ENCODE peak calls at places on chromosomes 12 and 14, in eight cellular contexts. One of them, this sample, is unnamed.

GRCh38 chr12:55063291-55063690 is 43.5 kb downstream of the NEUROD4 start:
- DNase-seq in GM12878: no peak
- DNase-seq in adipocyte: no peak
- DNase-seq in PC-3: no peak
- DNase-seq in H9: no peak
- DNase-seq in fibroblast of lung: no peak
- DNase-seq in mammary epithelial cell: no peak
- DNase-seq in GM23248: no peak
- DNase-seq in this sample: no peak

GRCh38 chr12:66467932-66468331 is 165.6 kb downstream of the HELB start:
- DNase-seq in adipocyte: no peak
- DNase-seq in GM12878: no peak
- DNase-seq in GM23248: peak
- DNase-seq in fibroblast of lung: no peak
- DNase-seq in mammary epithelial cell: peak
- DNase-seq in PC-3: no peak
- DNase-seq in H9: no peak
- DNase-seq in this sample: peak

GRCh38 chr12:49637401-49637800 is 14.0 kb downstream of the PRPF40B start:
- DNase-seq in H9: peak
- DNase-seq in GM23248: no peak
- DNase-seq in mammary epithelial cell: no peak
- DNase-seq in adipocyte: no peak
- DNase-seq in fibroblast of lung: no peak
- DNase-seq in GM12878: no peak
- DNase-seq in PC-3: no peak
- DNase-seq in this sample: no peak

GRCh38 chr12:82593143-82593542 is 93.6 kb upstream of the TMTC2 start:
- DNase-seq in H9: no peak
- DNase-seq in GM23248: no peak
- DNase-seq in PC-3: no peak
- DNase-seq in GM12878: peak
- DNase-seq in mammary epithelial cell: no peak
- DNase-seq in adipocyte: no peak
- DNase-seq in fibroblast of lung: no peak
- DNase-seq in this sample: no peak

GRCh38 chr12:30753761-30754382 is 879 bp downstream of the CAPRIN2 start:
- DNase-seq in mammary epithelial cell: peak
- DNase-seq in GM12878: no peak
- DNase-seq in adipocyte: peak
- DNase-seq in PC-3: peak
- DNase-seq in H9: no peak
- DNase-seq in fibroblast of lung: peak
- DNase-seq in GM23248: peak
- DNase-seq in this sample: peak

GRCh38 chr12:50715174-50715573 is 48.7 kb upstream of the ATF1 start:
- DNase-seq in GM12878: no peak
- DNase-seq in GM23248: no peak
- DNase-seq in fibroblast of lung: no peak
- DNase-seq in adipocyte: peak
- DNase-seq in PC-3: no peak
- DNase-seq in H9: no peak
- DNase-seq in mammary epithelial cell: no peak
- DNase-seq in this sample: no peak

GRCh38 chr12:63045020-63045860 is 105.8 kb downstream of the AVPR1A start:
- DNase-seq in PC-3: peak
- DNase-seq in GM23248: peak
- DNase-seq in adipocyte: peak
- DNase-seq in fibroblast of lung: peak
- DNase-seq in GM12878: no peak
- DNase-seq in H9: no peak
- DNase-seq in mammary epithelial cell: peak
- DNase-seq in this sample: no peak

GRCh38 chr14:53004976-53005375 is 54.1 kb upstream of the FERMT2 start:
- DNase-seq in GM23248: peak
- DNase-seq in mammary epithelial cell: no peak
- DNase-seq in H9: no peak
- DNase-seq in fibroblast of lung: peak
- DNase-seq in adipocyte: no peak
- DNase-seq in PC-3: no peak
- DNase-seq in GM12878: no peak
- DNase-seq in this sample: no peak

GRCh38 chr14:35341454-35342159 is 49.4 kb downstream of the PSMA6 start:
- DNase-seq in adipocyte: peak
- DNase-seq in GM12878: no peak
- DNase-seq in GM23248: peak
- DNase-seq in H9: peak
- DNase-seq in mammary epithelial cell: peak
- DNase-seq in PC-3: peak
- DNase-seq in fibroblast of lung: peak
- DNase-seq in this sample: no peak

GRCh38 chr14:49280566-49280965 is 305.6 kb downstream of the RPS29 start:
- DNase-seq in mammary epithelial cell: no peak
- DNase-seq in fibroblast of lung: no peak
- DNase-seq in adipocyte: no peak
- DNase-seq in GM12878: no peak
- DNase-seq in GM23248: no peak
- DNase-seq in H9: no peak
- DNase-seq in PC-3: no peak
- DNase-seq in this sample: no peak

GRCh38 chr12:101992091-101992490 is 69.7 kb downstream of the WASHC3 start:
- DNase-seq in PC-3: no peak
- DNase-seq in H9: no peak
- DNase-seq in fibroblast of lung: peak
- DNase-seq in GM23248: peak
- DNase-seq in GM12878: no peak
- DNase-seq in mammary epithelial cell: no peak
- DNase-seq in adipocyte: peak
- DNase-seq in this sample: no peak

GRCh38 chr14:76672123-76672522 is 89.1 kb upstream of the VASH1 start:
- DNase-seq in GM23248: peak
- DNase-seq in mammary epithelial cell: peak
- DNase-seq in GM12878: no peak
- DNase-seq in H9: no peak
- DNase-seq in PC-3: peak
- DNase-seq in fibroblast of lung: no peak
- DNase-seq in adipocyte: no peak
- DNase-seq in this sample: no peak

GRCh38 chr12:105986779-105987686 is 151.7 kb downstream of the NUAK1 start:
- DNase-seq in GM12878: no peak
- DNase-seq in adipocyte: peak
- DNase-seq in mammary epithelial cell: peak
- DNase-seq in H9: no peak
- DNase-seq in GM23248: peak
- DNase-seq in fibroblast of lung: peak
- DNase-seq in PC-3: no peak
- DNase-seq in this sample: peak

GRCh38 chr14:24172261-24172860 is 481 bp downstream of the REC8 start:
- DNase-seq in H9: peak
- DNase-seq in PC-3: no peak
- DNase-seq in mammary epithelial cell: no peak
- DNase-seq in adipocyte: no peak
- DNase-seq in GM12878: no peak
- DNase-seq in fibroblast of lung: no peak
- DNase-seq in GM23248: no peak
- DNase-seq in this sample: no peak

GRCh38 chr14:92946847-92947545 is 24.0 kb downstream of the CHGA start:
- DNase-seq in fibroblast of lung: no peak
- DNase-seq in PC-3: no peak
- DNase-seq in mammary epithelial cell: no peak
- DNase-seq in adipocyte: no peak
- DNase-seq in GM12878: no peak
- DNase-seq in H9: no peak
- DNase-seq in GM23248: no peak
- DNase-seq in this sample: no peak

GRCh38 chr12:46126050-46126727 is 135.8 kb upstream of the SCAF11 start:
- DNase-seq in fibroblast of lung: no peak
- DNase-seq in PC-3: peak
- DNase-seq in GM12878: no peak
- DNase-seq in mammary epithelial cell: no peak
- DNase-seq in GM23248: no peak
- DNase-seq in H9: no peak
- DNase-seq in adipocyte: no peak
- DNase-seq in this sample: no peak

GRCh38 chr12:46124132-46124847 is 133.9 kb upstream of the SCAF11 start:
- DNase-seq in PC-3: no peak
- DNase-seq in fibroblast of lung: peak
- DNase-seq in GM12878: no peak
- DNase-seq in GM23248: no peak
- DNase-seq in H9: no peak
- DNase-seq in mammary epithelial cell: no peak
- DNase-seq in adipocyte: peak
- DNase-seq in this sample: no peak

DNA sequence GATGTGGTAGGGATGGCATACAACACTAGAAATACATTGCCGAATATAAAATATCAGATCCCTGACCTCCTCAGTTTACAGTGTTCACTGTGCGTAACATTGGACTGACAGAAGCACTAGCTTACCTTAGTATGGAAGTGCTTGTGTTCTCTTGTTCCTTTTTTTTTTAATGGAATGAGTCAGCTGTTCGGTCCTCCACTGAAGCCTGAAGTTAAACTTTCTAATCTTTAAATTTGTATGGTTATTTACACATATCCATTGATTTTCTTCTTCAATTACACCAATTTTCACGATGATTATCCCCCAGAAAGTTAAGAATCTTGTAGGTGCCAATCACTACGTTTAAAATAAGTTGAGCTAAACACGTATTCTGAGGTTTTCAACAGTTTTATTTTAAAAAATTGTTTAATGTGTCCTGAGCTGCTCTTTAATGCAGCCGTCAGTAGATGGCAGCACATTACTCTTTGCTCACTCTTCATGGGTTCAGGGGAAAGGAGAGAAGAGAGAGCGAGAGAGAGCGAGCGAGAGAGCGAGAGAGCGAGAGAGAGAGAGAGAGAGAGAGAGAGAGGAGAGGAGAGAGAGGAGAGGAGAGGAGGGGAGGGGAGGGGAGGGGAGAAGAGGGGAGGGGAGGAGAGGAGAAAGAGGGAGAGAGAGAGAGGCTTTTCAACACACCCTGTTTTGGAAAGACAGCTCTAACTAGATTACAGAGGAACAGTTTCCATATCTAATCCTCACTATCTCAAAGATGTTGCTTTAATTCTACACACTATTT is 134.7 kb upstream of the SCAF11 start:
- DNase-seq in fibroblast of lung: peak
- DNase-seq in H9: peak
- DNase-seq in adipocyte: peak
- DNase-seq in GM23248: peak
- DNase-seq in GM12878: no peak
- DNase-seq in mammary epithelial cell: peak
- DNase-seq in PC-3: peak
- DNase-seq in this sample: peak
- H3K9ac ChIP-seq in fibroblast of lung: no peak
- H3K9ac ChIP-seq in H9: no peak
- H3K9ac ChIP-seq in adipocyte: peak
- H3K9ac ChIP-seq in GM23248: peak
- H3K9ac ChIP-seq in GM12878: no peak
- H3K9ac ChIP-seq in mammary epithelial cell: peak
- H3K9ac ChIP-seq in PC-3: peak
- H3K9ac ChIP-seq in this sample: no peak

GRCh38 chr12:109134186-109134917 is 18.0 kb downstream of the ACACB start:
- DNase-seq in mammary epithelial cell: peak
- DNase-seq in GM12878: no peak
- DNase-seq in fibroblast of lung: peak
- DNase-seq in adipocyte: peak
- DNase-seq in PC-3: peak
- DNase-seq in H9: peak
- DNase-seq in GM23248: peak
- DNase-seq in this sample: no peak
- H3K9ac ChIP-seq in mammary epithelial cell: no peak
- H3K9ac ChIP-seq in GM12878: no peak
- H3K9ac ChIP-seq in fibroblast of lung: no peak
- H3K9ac ChIP-seq in adipocyte: peak
- H3K9ac ChIP-seq in PC-3: no peak
- H3K9ac ChIP-seq in H9: no peak
- H3K9ac ChIP-seq in GM23248: no peak
- H3K9ac ChIP-seq in this sample: no peak

GRCh38 chr14:62118461-62118860 is 356.2 kb downstream of the SNAPC1 start:
- DNase-seq in PC-3: no peak
- DNase-seq in GM23248: no peak
- DNase-seq in H9: no peak
- DNase-seq in adipocyte: no peak
- DNase-seq in GM12878: no peak
- DNase-seq in fibroblast of lung: no peak
- DNase-seq in mammary epithelial cell: no peak
- DNase-seq in this sample: no peak

GRCh38 chr14:62117718-62118164 is 355.5 kb downstream of the SNAPC1 start:
- DNase-seq in H9: no peak
- DNase-seq in GM23248: peak
- DNase-seq in adipocyte: peak
- DNase-seq in fibroblast of lung: peak
- DNase-seq in GM12878: no peak
- DNase-seq in mammary epithelial cell: no peak
- DNase-seq in PC-3: no peak
- DNase-seq in this sample: no peak

GRCh38 chr14:62118871-62119270 is 356.7 kb downstream of the SNAPC1 start:
- DNase-seq in GM12878: no peak
- DNase-seq in PC-3: no peak
- DNase-seq in adipocyte: no peak
- DNase-seq in GM23248: no peak
- DNase-seq in H9: no peak
- DNase-seq in fibroblast of lung: no peak
- DNase-seq in mammary epithelial cell: no peak
- DNase-seq in this sample: no peak

DNA sequence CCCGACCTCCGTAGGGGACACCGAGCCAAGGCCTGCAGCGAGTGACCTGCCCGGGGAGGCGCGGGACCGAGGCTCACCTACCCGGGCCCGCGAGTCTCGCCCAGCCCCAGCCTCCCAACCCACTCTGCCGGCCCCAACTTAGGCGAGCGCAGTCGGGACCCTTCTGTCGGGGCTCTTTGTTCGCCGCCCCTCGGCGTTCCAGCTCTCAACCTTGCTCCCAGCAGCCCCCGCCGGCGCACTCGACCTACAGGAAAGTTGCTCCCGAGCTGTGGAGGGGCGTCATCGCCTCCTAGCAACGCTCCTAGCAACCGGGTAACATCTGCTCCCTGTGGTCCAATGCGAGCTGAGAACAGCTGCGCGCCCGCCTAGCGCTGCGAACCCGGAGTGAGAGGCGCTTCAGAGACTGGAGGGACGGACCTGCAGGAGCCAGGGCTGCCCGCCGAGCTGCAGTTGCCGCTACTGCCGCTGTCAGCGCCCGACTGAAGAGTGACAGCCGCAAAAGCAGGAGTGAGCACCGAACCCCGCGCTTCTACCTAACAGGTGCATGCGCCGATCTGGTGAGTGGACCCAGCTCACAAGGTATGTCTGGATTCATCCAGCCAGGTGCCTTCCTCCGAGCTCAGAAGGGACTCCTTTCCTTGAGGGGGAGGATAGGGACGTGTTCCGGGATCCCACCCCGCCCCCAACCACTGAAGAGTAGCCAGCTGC is 354.9 kb downstream of the SNAPC1 start:
- DNase-seq in GM23248: peak
- DNase-seq in mammary epithelial cell: peak
- DNase-seq in PC-3: no peak
- DNase-seq in adipocyte: peak
- DNase-seq in GM12878: no peak
- DNase-seq in fibroblast of lung: peak
- DNase-seq in H9: peak
- DNase-seq in this sample: peak
- H3K9ac ChIP-seq in GM23248: no peak
- H3K9ac ChIP-seq in mammary epithelial cell: no peak
- H3K9ac ChIP-seq in PC-3: no peak
- H3K9ac ChIP-seq in adipocyte: no peak
- H3K9ac ChIP-seq in GM12878: no peak
- H3K9ac ChIP-seq in fibroblast of lung: no peak
- H3K9ac ChIP-seq in H9: no peak
- H3K9ac ChIP-seq in this sample: no peak

GRCh38 chr12:113988064-113988451 is 21.9 kb upstream of the RBM19 start:
- DNase-seq in fibroblast of lung: no peak
- DNase-seq in GM23248: no peak
- DNase-seq in adipocyte: no peak
- DNase-seq in mammary epithelial cell: no peak
- DNase-seq in PC-3: no peak
- DNase-seq in H9: no peak
- DNase-seq in GM12878: no peak
- DNase-seq in this sample: no peak
- H3K9ac ChIP-seq in fibroblast of lung: no peak
- H3K9ac ChIP-seq in GM23248: no peak
- H3K9ac ChIP-seq in adipocyte: no peak
- H3K9ac ChIP-seq in mammary epithelial cell: no peak
- H3K9ac ChIP-seq in PC-3: no peak
- H3K9ac ChIP-seq in H9: no peak
- H3K9ac ChIP-seq in GM12878: no peak
- H3K9ac ChIP-seq in this sample: no peak

This sample was measured in MM.1S.